ENCODE peak calls at places on chromosomes 16 and 17, in nine cellular contexts. M is progenitor cell of endocrine pancreas; B is GM12865; S is prostate gland; V is neural crest cell; Z is left ventricle myocardium inferior; G is CD8-positive, alpha-beta T cell; W is B cell; U is psoas muscle. R is an unnamed sample.

GRCh38 chr17:57676543-57676942 is 68.6 kb downstream of the CCDC182 start:
- DNase-seq in W (no peak), U (no peak), Z (no peak), G (no peak), B (no peak), S (no peak), M (no peak), V (no peak), R (peak)

GRCh38 chr16:54402270-54402669 is 115.7 kb upstream of the IRX3 start:
- DNase-seq in Z (peak), G (no peak), V (no peak), W (no peak), M (no peak), B (no peak), S (no peak), U (peak), R (no peak)

GRCh38 chr17:57484081-57484666 is 227.9 kb downstream of the MSI2 start:
- DNase-seq in V (no peak), Z (no peak), G (no peak), W (no peak), B (no peak), M (no peak), S (no peak), U (no peak), R (no peak)

GRCh38 chr17:54662978-54663876 is 237.4 kb upstream of the TOM1L1 start:
- DNase-seq in W (no peak), S (no peak), U (peak), V (no peak), G (no peak), B (no peak), M (no peak), Z (no peak), R (no peak)

GRCh38 chr17:32876414-32877163 is at the start of gene MYO1D:
- DNase-seq in S (peak), G (peak), B (peak), Z (peak), W (peak), M (peak), V (peak), U (peak), R (peak)

GRCh38 chr17:49926886-49927285 is 42.1 kb upstream of the DLX4 start:
- DNase-seq in Z (peak), U (peak), V (no peak), G (no peak), B (no peak), W (no peak), M (no peak), S (no peak), R (no peak)

GRCh38 chr17:50206604-50207293 is 5.3 kb upstream of the COL1A1 start:
- DNase-seq in B (no peak), V (peak), S (no peak), U (no peak), M (peak), G (no peak), Z (peak), W (no peak), R (peak)

GRCh38 chr16:66003196-66003595 is 363.3 kb upstream of the CDH5 start:
- DNase-seq in Z (no peak), M (no peak), B (no peak), S (no peak), G (no peak), W (no peak), U (no peak), V (no peak), R (no peak)

GRCh38 chr16:23835390-23836077 is at the start of gene PRKCB:
- DNase-seq in S (peak), V (peak), G (peak), Z (peak), U (peak), M (peak), W (peak), B (peak), R (peak)

GRCh38 chr17:56231693-56232092 is 78.4 kb downstream of the ANKFN1 start:
- DNase-seq in B (no peak), S (no peak), U (no peak), W (no peak), V (no peak), G (no peak), M (no peak), Z (no peak), R (no peak)
- TF ChIP-seq CTCF in B (no peak), S (no peak), U (no peak), W (no peak), V (no peak), G (no peak), M (no peak), Z (no peak), R (no peak)

GRCh38 chr17:72387487-72387886 is 266.7 kb downstream of the SOX9 start:
- DNase-seq in G (no peak), V (no peak), M (no peak), U (no peak), B (no peak), W (no peak), S (no peak), Z (no peak), R (no peak)

GRCh38 chr17:72390675-72391501 is 270.1 kb downstream of the SOX9 start:
- DNase-seq in M (no peak), G (no peak), S (no peak), U (no peak), V (no peak), W (no peak), Z (no peak), B (peak), R (no peak)

GRCh38 chr17:72386619-72387237 is 265.9 kb downstream of the SOX9 start:
- DNase-seq in Z (no peak), V (no peak), U (no peak), G (no peak), B (no peak), S (no peak), M (no peak), W (no peak), R (no peak)

GRCh38 chr17:72387969-72388368 is 267.1 kb downstream of the SOX9 start:
- DNase-seq in G (no peak), W (no peak), M (no peak), Z (no peak), V (no peak), U (no peak), B (no peak), S (no peak), R (no peak)

GRCh38 chr17:72388765-72389473 is 268.1 kb downstream of the SOX9 start:
- DNase-seq in G (no peak), M (no peak), V (no peak), Z (no peak), W (no peak), U (no peak), S (no peak), B (peak), R (no peak)
- TF ChIP-seq CTCF in G (no peak), M (no peak), V (no peak), Z (no peak), W (no peak), U (no peak), S (no peak), B (peak), R (no peak)

GRCh38 chr16:661184-661821 is 6.6 kb upstream of the RHOT2 start:
- DNase-seq in M (no peak), G (no peak), Z (no peak), S (no peak), W (no peak), V (no peak), U (no peak), B (no peak), R (no peak)
- TF ChIP-seq CTCF in M (no peak), G (no peak), Z (no peak), S (no peak), W (peak), V (no peak), U (no peak), B (no peak), R (peak)

GRCh38 chr17:73539176-73539575 is 105.1 kb downstream of the SDK2 start:
- DNase-seq in M (no peak), V (no peak), S (no peak), B (no peak), W (no peak), Z (no peak), G (no peak), U (no peak), R (no peak)

GRCh38 chr17:73541561-73541981 is 102.7 kb downstream of the SDK2 start:
- DNase-seq in V (no peak), S (no peak), M (no peak), U (no peak), Z (no peak), W (no peak), B (no peak), G (no peak), R (no peak)

GRCh38 chr17:73542323-73542722 is 101.9 kb downstream of the SDK2 start:
- DNase-seq in V (no peak), W (no peak), G (no peak), B (no peak), Z (no peak), S (no peak), U (no peak), M (no peak), R (no peak)

GRCh38 chr17:73538445-73538844 is 105.8 kb downstream of the SDK2 start:
- DNase-seq in B (no peak), Z (no peak), V (no peak), G (no peak), M (no peak), S (no peak), U (no peak), W (no peak), R (no peak)

GRCh38 chr17:73541111-73541510 is 103.1 kb downstream of the SDK2 start:
- DNase-seq in S (no peak), W (no peak), V (no peak), Z (no peak), U (no peak), G (no peak), M (no peak), B (no peak), R (no peak)
- TF ChIP-seq CTCF in S (no peak), W (no peak), V (no peak), Z (no peak), U (no peak), G (no peak), M (no peak), B (no peak), R (no peak)

GRCh38 chr16:70470927-70471341 is 16.5 kb downstream of the FCSK start:
- DNase-seq in U (no peak), M (peak), V (peak), Z (peak), G (no peak), W (no peak), B (no peak), S (no peak), R (no peak)
- TF ChIP-seq CTCF in U (peak), M (peak), V (peak), Z (peak), G (no peak), W (no peak), B (no peak), S (peak), R (no peak)

GRCh38 chr16:57260294-57260929 is 15.4 kb downstream of the ARL2BP start:
- DNase-seq in Z (no peak), W (no peak), G (no peak), V (peak), U (peak), M (no peak), S (no peak), B (peak), R (no peak)
- TF ChIP-seq CTCF in Z (no peak), W (no peak), G (no peak), V (no peak), U (no peak), M (no peak), S (no peak), B (no peak), R (no peak)

GRCh38 chr17:29569245-29569950 is 897 bp downstream of the TP53I13 start:
- DNase-seq in W (no peak), U (peak), B (no peak), S (no peak), G (no peak), Z (no peak), M (no peak), V (no peak), R (no peak)

GRCh38 chr17:29565643-29566472 is 979 bp downstream of the ABHD15 start:
- DNase-seq in V (no peak), G (peak), S (peak), W (peak), M (no peak), Z (no peak), U (peak), B (peak), R (no peak)

GRCh38 chr17:29566473-29567361 is at the start of gene ABHD15:
- DNase-seq in W (peak), S (peak), M (no peak), Z (peak), G (peak), B (peak), V (no peak), U (peak), R (peak)

GRCh38 chr17:29568331-29569244 is at the start of gene TP53I13:
- DNase-seq in B (peak), U (peak), V (peak), G (peak), M (peak), W (peak), S (peak), Z (peak), R (peak)

DNA sequence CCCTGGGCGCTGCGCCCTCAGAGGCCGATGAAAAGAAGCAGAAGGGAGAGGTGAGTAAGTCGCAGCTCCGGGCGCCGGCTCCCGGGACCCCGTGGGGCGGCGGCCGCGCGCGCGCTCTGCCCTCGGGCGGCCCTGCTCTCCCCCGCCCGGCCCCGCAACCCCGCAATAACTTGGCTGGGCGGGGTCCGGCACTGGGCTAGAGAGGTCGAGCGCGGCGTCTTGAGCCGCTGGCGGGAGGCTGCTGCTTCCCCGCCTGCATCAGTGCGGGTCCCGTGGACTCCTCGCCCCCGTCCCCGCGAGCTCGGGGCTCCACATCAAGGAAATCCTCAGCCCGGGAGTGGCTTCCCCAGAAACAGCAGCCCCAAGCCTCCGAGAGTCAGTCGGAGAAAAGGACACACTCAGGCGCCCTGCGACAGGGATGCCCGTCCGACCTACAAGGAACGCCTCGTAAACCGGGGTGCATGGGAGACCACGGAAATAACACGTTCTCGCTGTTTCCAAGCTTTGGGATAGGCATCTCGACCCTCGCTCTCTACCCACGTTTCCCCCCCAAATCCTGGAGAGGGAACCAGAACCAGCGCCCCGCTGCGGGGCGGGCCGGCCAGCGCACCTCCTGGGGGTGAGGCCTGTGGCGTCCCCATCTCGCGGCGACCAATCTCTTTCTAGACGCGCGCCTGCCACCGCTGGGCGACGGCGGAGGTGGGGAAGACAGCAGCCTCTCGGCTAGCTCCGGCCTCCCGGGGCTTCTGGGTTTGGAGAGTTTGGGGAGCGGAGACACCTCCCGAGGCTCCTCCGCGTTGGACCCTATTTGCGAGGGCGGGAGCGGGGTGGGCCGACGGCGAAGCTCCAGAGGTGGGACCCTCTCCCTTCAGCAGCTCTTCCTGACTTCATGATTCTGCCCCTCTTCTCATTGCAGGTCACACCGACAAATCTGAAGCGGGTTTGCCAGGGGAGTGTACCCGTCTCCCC is 809 bp upstream of the ABHD15 start:
- DNase-seq in V (peak), U (peak), Z (peak), G (peak), B (peak), M (peak), W (peak), S (peak), R (peak)
- TF ChIP-seq CTCF in V (peak), U (peak), Z (peak), G (peak), B (peak), M (peak), W (peak), S (no peak), R (peak)

R was measured in mesothelial cell of epicardium.